ENCODE peak calls at places on chromosomes 5 and 9, in ten cellular contexts. P is A549, F is cardiac muscle cell, E is astrocyte, G is neural progenitor cell, M is psoas muscle, Y is kidney, S is GM23338, B is thyroid gland, L is RWPE1. C is an unnamed sample.

GRCh38 chr9:92911496-92912475 is 33.9 kb upstream of the ZNF484 start:
- DNase-seq in P (peak; percentile 40), F (no peak), E (no peak), G (peak; percentile 89), M (no peak), Y (no peak), S (no peak), B (peak; percentile 28), L (no peak), C (no peak)

GRCh38 chr5:117999939-118000549 is 988.3 kb downstream of the DTWD2 start:
- DNase-seq in P (no peak), F (no peak), E (no peak), G (no peak), M (no peak), Y (no peak), S (no peak), B (no peak), L (no peak), C (no peak)

GRCh38 chr5:166074839-166075481 is 2216.5 kb upstream of the WWC1 start:
- DNase-seq in P (no peak), F (no peak), E (no peak), G (peak; percentile 48), M (no peak), Y (no peak), S (peak; percentile 74), B (no peak), L (no peak), C (no peak)

GRCh38 chr9:132099741-132100407 is 20.2 kb upstream of the MED27 start:
- DNase-seq in P (no peak), F (no peak), E (no peak), G (no peak), M (no peak), Y (no peak), S (no peak), B (no peak), L (no peak), C (no peak)

GRCh38 chr5:74290634-74291033 is 349.9 kb downstream of the ENC1 start:
- DNase-seq in P (no peak), F (no peak), E (no peak), G (no peak), M (no peak), Y (no peak), S (no peak), B (no peak), L (no peak), C (no peak)

GRCh38 chr9:13485068-13485596 is 205.6 kb upstream of the MPDZ start:
- DNase-seq in P (peak; percentile 2), F (no peak), E (peak; percentile 94), G (no peak), M (peak; percentile 82), Y (no peak), S (no peak), B (peak; percentile 47), L (peak; percentile 3), C (no peak)

GRCh38 chr5:543351-543750 is 19.1 kb upstream of the SLC9A3 start:
- DNase-seq in P (no peak), F (no peak), E (no peak), G (no peak), M (no peak), Y (peak; percentile 41), S (no peak), B (no peak), L (no peak), C (no peak)

GRCh38 chr9:134099123-134099761 is 31.4 kb upstream of the BRD3 start:
- DNase-seq in P (peak; percentile 64), F (peak; percentile 17), E (no peak), G (peak; percentile 29), M (no peak), Y (no peak), S (peak; percentile 82), B (peak; percentile 27), L (peak; percentile 77), C (no peak)

GRCh38 chr9:77218612-77219011 is 41.3 kb downstream of the VPS13A start:
- DNase-seq in P (no peak), F (no peak), E (peak; percentile 73), G (no peak), M (no peak), Y (no peak), S (no peak), B (no peak), L (peak; percentile 34), C (peak; percentile 37)

GRCh38 chr5:1668141-1668721 is 131.4 kb downstream of the MRPL36 start:
- DNase-seq in P (no peak), F (no peak), E (no peak), G (peak; percentile 44), M (peak; percentile 22), Y (peak; percentile 70), S (peak; percentile 62), B (no peak), L (no peak), C (no peak)

GRCh38 chr5:132812123-132812948 is 766 bp upstream of the SOWAHA start:
- DNase-seq in P (no peak), F (no peak), E (no peak), G (no peak), M (no peak), Y (no peak), S (no peak), B (no peak), L (no peak), C (no peak)

DNA sequence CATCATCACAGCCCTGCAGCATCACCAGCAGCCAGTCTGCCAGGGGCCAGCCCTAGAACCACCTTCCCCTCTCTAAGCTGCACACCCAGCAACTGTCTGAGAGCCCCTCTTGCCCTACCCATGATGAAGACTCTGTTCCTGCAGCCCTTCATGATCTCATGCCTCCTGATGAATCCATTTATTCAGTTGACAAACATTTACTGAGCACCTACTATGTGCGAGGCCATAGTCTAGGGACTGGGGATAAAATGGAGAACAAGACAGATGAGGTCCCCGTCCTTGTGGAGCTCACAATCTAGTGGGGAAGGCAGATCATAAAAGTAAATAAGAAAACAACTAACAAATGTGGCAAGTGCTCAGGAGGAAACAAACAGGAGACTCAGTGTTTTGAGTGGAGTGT is 96.3 kb downstream of the PCDH1 start:
- DNase-seq in P (no peak), F (no peak), E (no peak), G (no peak), M (no peak), Y (no peak), S (no peak), B (no peak), L (no peak), C (no peak)
- H3K27ac ChIP-seq in P (no peak overlapping the region), F (no peak overlapping the region), E (no peak overlapping the region), G (no peak overlapping the region), M (no peak overlapping the region), Y (no peak overlapping the region), S (no peak overlapping the region), B (no peak overlapping the region), L (no peak overlapping the region), C (no peak overlapping the region)

GRCh38 chr9:116051528-116051927 is 102.1 kb upstream of the PAPPA start:
- DNase-seq in P (no peak), F (no peak), E (no peak), G (no peak), M (no peak), Y (no peak), S (peak; percentile 12), B (no peak), L (no peak), C (no peak)
- TF ChIP-seq CTCF in P (no peak), F (no peak), E (no peak), G (no peak), M (no peak), Y (no peak), S (peak; percentile 19), B (no peak), L (no peak), C (no peak)

DNA sequence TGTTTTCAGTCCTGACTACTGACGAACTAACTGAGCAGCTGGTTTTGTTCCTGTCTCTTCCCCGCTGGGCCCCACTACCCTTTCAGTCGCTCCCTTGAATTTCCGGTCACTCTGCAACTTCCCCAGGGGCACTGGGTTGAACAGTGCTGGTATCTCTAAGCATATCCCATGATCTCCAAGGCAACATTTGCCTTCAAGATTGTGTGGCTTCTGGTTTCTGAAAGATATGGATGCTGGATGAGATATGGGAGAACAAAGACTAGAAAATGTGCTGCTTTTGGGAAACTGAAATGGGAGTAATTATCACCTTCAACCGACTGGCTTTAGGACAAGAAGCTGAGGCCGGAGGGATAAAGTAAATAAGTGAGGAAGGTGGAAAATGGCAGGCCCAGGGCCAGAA is 258.2 kb upstream of the PIK3R1 start:
- DNase-seq in P (no peak), F (no peak), E (no peak), G (peak; percentile 19), M (no peak), Y (no peak), S (no peak), B (no peak), L (no peak), C (no peak)
- H3K27ac ChIP-seq in P (no peak overlapping the region), F (no peak overlapping the region), E (no peak overlapping the region), G (no peak overlapping the region), M (no peak overlapping the region), Y (no peak overlapping the region), S (no peak overlapping the region), B (no peak overlapping the region), L (no peak overlapping the region), C (no peak overlapping the region)

DNA sequence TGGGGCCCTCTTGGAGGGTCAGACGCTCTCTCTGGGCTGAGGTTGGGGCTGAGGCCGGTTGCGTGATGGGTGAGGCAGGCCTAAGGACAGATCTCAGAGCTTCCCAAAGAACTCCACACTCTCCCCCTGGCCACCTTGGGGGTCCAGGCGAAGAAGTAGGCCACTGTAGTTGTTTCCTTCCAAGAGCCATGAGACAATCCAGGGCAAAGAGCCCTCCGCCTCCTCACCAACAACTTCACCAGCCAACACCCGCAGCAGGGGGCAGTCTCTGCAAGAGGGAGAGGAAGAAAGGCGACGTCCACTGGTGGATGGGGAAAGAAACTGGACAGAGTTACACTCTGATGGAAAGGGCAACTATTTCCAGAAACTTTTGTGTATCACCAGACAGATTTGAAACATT is 10.7 kb downstream of the SLC35A4 start:
- DNase-seq in P (peak; percentile 61), F (no peak), E (no peak), G (no peak), M (peak; percentile 75), Y (no peak), S (peak; percentile 60), B (peak; percentile 29), L (no peak), C (no peak)
- TF ChIP-seq CTCF in P (peak; percentile 30), F (peak; percentile 62), E (no peak), G (peak; percentile 17), M (peak; percentile 46), Y (peak; percentile 26), S (peak; percentile 56), B (no peak), L (no peak), C (peak; percentile 38)